ENCODE peak calls at places on chromosomes 7 and 10, in ten cellular contexts. U, J, P, M, B, S, X, E, K and T are unnamed samples.

GRCh38 chr10:108787932-108788331 is 1135.4 kb downstream of the XPNPEP1 start:
- DNase-seq in X (no peak), J (no peak), K (no peak), P (no peak), B (no peak), E (peak; percentile 23), M (peak; percentile 61), S (no peak), U (no peak), T (no peak)

GRCh38 chr7:51229106-51229537 is 87.5 kb downstream of the COBL start:
- DNase-seq in J (no peak), E (no peak), M (peak; percentile 25), B (no peak), X (no peak), K (peak; percentile 37), U (no peak), P (no peak), S (no peak), T (no peak)

GRCh38 chr10:79222186-79222585 is 125.1 kb upstream of the PPIF start:
- DNase-seq in B (no peak), P (no peak), S (no peak), X (no peak), M (no peak), J (no peak), K (no peak), U (no peak), E (no peak), T (no peak)

GRCh38 chr10:7474388-7474787 is 63.6 kb upstream of the SFMBT2 start:
- DNase-seq in J (no peak), E (no peak), P (no peak), S (no peak), B (no peak), X (no peak), M (no peak), U (no peak), K (no peak), T (peak; percentile 18)

GRCh38 chr10:15640536-15641085 is 79.1 kb downstream of the ITGA8 start:
- DNase-seq in U (no peak), P (no peak), K (no peak), X (no peak), S (no peak), E (no peak), J (no peak), M (peak; percentile 29), B (no peak), T (no peak)

GRCh38 chr10:101778781-101779543 is 3.0 kb upstream of the FGF8 start:
- DNase-seq in P (no peak), M (no peak), B (peak; percentile 62), U (no peak), S (no peak), E (peak; percentile 60), K (no peak), J (peak; percentile 44), X (no peak), T (peak; percentile 25)

GRCh38 chr10:12656518-12657142 is 307.3 kb downstream of the CAMK1D start:
- DNase-seq in X (peak; percentile 47), M (peak; percentile 55), J (no peak), E (peak; percentile 75), U (peak; percentile 40), K (no peak), P (peak; percentile 58), B (peak; percentile 67), S (peak; percentile 73), T (peak; percentile 40)

GRCh38 chr10:6987536-6987945 is 407.5 kb upstream of the PRKCQ start:
- DNase-seq in J (no peak), K (no peak), P (no peak), B (no peak), U (no peak), X (no peak), M (peak; percentile 36), S (no peak), E (no peak), T (no peak)

GRCh38 chr7:115838829-115839228 is 191.7 kb downstream of the TFEC start:
- DNase-seq in U (no peak), K (no peak), S (no peak), E (peak; percentile 4), B (no peak), M (no peak), J (no peak), P (no peak), X (peak; percentile 28), T (no peak)

GRCh38 chr7:51255536-51256243 is 60.9 kb downstream of the COBL start:
- DNase-seq in U (no peak), M (no peak), P (no peak), B (no peak), X (no peak), J (no peak), K (no peak), E (no peak), S (no peak), T (no peak)

GRCh38 chr7:36589391-36589790 is 134.9 kb downstream of the AOAH start:
- DNase-seq in X (no peak), B (no peak), E (no peak), M (no peak), K (no peak), P (no peak), U (no peak), S (no peak), J (no peak), T (no peak)

GRCh38 chr7:138243430-138243829 is 167.2 kb downstream of the AKR1D1 start:
- DNase-seq in S (no peak), X (no peak), J (peak; percentile 53), P (peak; percentile 94), U (no peak), E (peak; percentile 34), M (peak; percentile 81), K (peak; percentile 80), B (no peak), T (no peak)

GRCh38 chr10:116620423-116621400 is at the start of gene PNLIPRP2:
- DNase-seq in K (no peak), U (no peak), S (no peak), J (no peak), E (no peak), M (no peak), X (no peak), B (no peak), P (no peak), T (no peak)

GRCh38 chr10:3672220-3672619 is 112.8 kb downstream of the KLF6 start:
- DNase-seq in S (no peak), E (no peak), U (no peak), M (no peak), J (peak; percentile 59), P (no peak), B (no peak), X (no peak), K (no peak), T (no peak)

GRCh38 chr10:110363572-110364411 is 59.1 kb upstream of the SMNDC1 start:
- DNase-seq in K (peak; percentile 84), B (no peak), U (no peak), J (no peak), X (no peak), P (no peak), M (no peak), E (no peak), S (no peak), T (no peak)

GRCh38 chr7:34497153-34497777 is 160.8 kb upstream of the NPSR1 start:
- DNase-seq in U (no peak), B (no peak), J (peak; percentile 9), M (peak; percentile 10), S (no peak), E (peak; percentile 0), X (no peak), K (no peak), P (no peak), T (no peak)

GRCh38 chr10:108894402-108895301 is 1028.7 kb downstream of the XPNPEP1 start:
- DNase-seq in E (no peak), K (no peak), J (no peak), S (no peak), P (no peak), M (no peak), X (no peak), B (no peak), U (peak; percentile 9), T (peak; percentile 2)

GRCh38 chr10:7272008-7272407 is 138.8 kb downstream of the SFMBT2 start:
- DNase-seq in B (no peak), P (no peak), X (no peak), M (no peak), S (peak; percentile 60), E (no peak), U (no peak), J (no peak), K (no peak), T (no peak)

GRCh38 chr7:116271980-116272886 is 61.9 kb downstream of the TES start:
- DNase-seq in J (no peak), P (no peak), M (peak; percentile 96), S (no peak), U (no peak), K (no peak), E (peak; percentile 98), X (peak; percentile 98), B (peak; percentile 67), T (no peak)

GRCh38 chr10:7306147-7306546 is 104.7 kb downstream of the SFMBT2 start:
- DNase-seq in X (no peak), J (no peak), U (no peak), B (no peak), M (no peak), P (no peak), K (no peak), S (no peak), E (no peak), T (peak; percentile 75)

GRCh38 chr10:122422266-122422980 is 32.0 kb upstream of the ARMS2 start:
- DNase-seq in S (peak; percentile 24), K (no peak), X (no peak), M (no peak), J (no peak), E (no peak), U (no peak), B (no peak), P (no peak), T (no peak)

GRCh38 chr7:69334706-69335105 is 263.6 kb upstream of the AUTS2 start:
- DNase-seq in K (no peak), M (no peak), E (no peak), J (no peak), X (no peak), P (no peak), U (no peak), S (no peak), B (no peak), T (no peak)